ENCODE peak calls at places on chromosome 3, in nine cellular contexts. M is HFF-Myc, H is astrocyte of the spinal cord, W is GM13977, L is fibroblast of mammary gland, A is RWPE1, Y is D721Med, D is GM10248, F is H1. R is an unnamed sample.

GRCh38 chr3:68206524-68207117 is 552.2 kb upstream of the SUCLG2 start:
- DNase-seq in M (no peak), W (no peak), A (no peak), L (no peak), F (no peak), D (no peak), H (no peak), Y (no peak), R (no peak)

GRCh38 chr3:196987022-196987421 is 18.4 kb upstream of the PIGZ start:
- DNase-seq in W (no peak), F (no peak), H (no peak), Y (no peak), D (no peak), M (no peak), L (no peak), A (no peak), R (no peak)

GRCh38 chr3:37907906-37908305 is 46.2 kb downstream of the CTDSPL start:
- DNase-seq in L (no peak), F (no peak), M (no peak), A (no peak), Y (no peak), W (peak; percentile 56), H (peak; percentile 94), D (peak; percentile 65), R (no peak)

GRCh38 chr3:128335621-128336296 is 130.9 kb downstream of the DNAJB8 start:
- DNase-seq in L (no peak), A (peak; percentile 26), D (no peak), W (no peak), F (no peak), Y (no peak), M (no peak), H (no peak), R (no peak)

GRCh38 chr3:185263423-185263822 is 9.6 kb upstream of the EHHADH start:
- DNase-seq in W (no peak), M (no peak), Y (no peak), D (no peak), A (no peak), F (no peak), L (no peak), H (no peak), R (no peak)

GRCh38 chr3:157159037-157159761 is 748 bp downstream of the CCNL1 start:
- DNase-seq in M (no peak), F (peak; percentile 79), H (peak; percentile 59), L (peak; percentile 37), Y (no peak), D (peak; percentile 61), A (peak; percentile 37), W (peak; percentile 69), R (no peak)

GRCh38 chr3:23324745-23325144 is 121.6 kb downstream of the UBE2E2 start:
- DNase-seq in A (peak; percentile 20), D (no peak), W (no peak), F (no peak), L (peak; percentile 47), H (peak; percentile 67), Y (no peak), M (peak; percentile 10), R (peak; percentile 44)

GRCh38 chr3:62065985-62066693 is 307.2 kb downstream of the FEZF2 start:
- DNase-seq in W (no peak), A (no peak), F (no peak), M (peak; percentile 82), Y (no peak), H (peak; percentile 71), D (no peak), L (peak; percentile 84), R (peak; percentile 42)

GRCh38 chr3:101216710-101217457 is 103.5 kb downstream of the IMPG2 start:
- DNase-seq in L (peak; percentile 80), F (no peak), W (no peak), M (no peak), Y (no peak), A (no peak), H (peak; percentile 29), D (no peak), R (peak; percentile 62)

GRCh38 chr3:115062412-115062956 is 84.6 kb downstream of the ZBTB20 start:
- DNase-seq in F (no peak), D (no peak), L (peak; percentile 64), Y (no peak), A (peak; percentile 14), M (peak; percentile 22), H (peak; percentile 71), W (no peak), R (peak; percentile 47)

GRCh38 chr3:38960953-38961622 is 90.7 kb downstream of the SCN11A start:
- DNase-seq in A (peak; percentile 26), M (peak; percentile 42), F (peak; percentile 73), H (peak; percentile 35), W (peak; percentile 37), L (peak; percentile 45), Y (no peak), D (peak; percentile 45), R (peak; percentile 30)

GRCh38 chr3:38960042-38960622 is 91.6 kb downstream of the SCN11A start:
- DNase-seq in M (peak; percentile 77), Y (no peak), L (peak; percentile 11), F (no peak), A (no peak), H (no peak), W (no peak), D (no peak), R (no peak)

GRCh38 chr3:38957296-38957695 is 94.4 kb downstream of the SCN11A start:
- DNase-seq in A (no peak), H (no peak), M (no peak), F (no peak), W (no peak), D (no peak), L (no peak), Y (no peak), R (no peak)
- TF ChIP-seq CTCF in A (no peak), H (no peak), M (no peak), F (no peak), W (no peak), D (no peak), L (no peak), Y (no peak), R (no peak)

DNA sequence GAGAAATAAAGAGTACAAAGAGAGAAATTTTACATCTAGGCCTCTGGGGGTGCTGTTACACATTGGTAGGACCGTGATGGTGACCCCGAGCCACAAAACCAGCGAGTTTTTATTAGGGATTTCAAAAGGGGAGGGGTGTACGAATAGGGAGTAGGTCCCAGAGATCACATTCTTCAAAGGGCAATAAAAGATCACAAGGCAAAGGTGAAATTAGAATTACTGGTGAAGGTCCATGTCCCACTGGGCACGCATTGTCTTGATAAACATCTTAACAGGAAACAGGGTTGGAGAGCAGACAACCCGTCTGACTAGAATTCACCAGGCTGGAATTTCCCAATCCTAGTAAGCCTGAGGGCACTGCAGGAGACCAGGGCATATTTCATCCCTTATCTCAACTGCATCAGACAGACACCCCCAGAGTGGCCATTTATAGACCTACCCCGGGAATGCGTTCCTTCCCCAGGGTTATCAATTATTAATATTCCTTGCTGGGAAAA is 4.3 kb downstream of the IRAK2 start:
- DNase-seq in L (no peak), W (no peak), M (no peak), D (no peak), H (no peak), Y (no peak), A (no peak), F (no peak), R (no peak)
- TF ChIP-seq CTCF in L (no peak), W (no peak), M (peak; percentile 19), D (no peak), H (no peak), Y (no peak), A (no peak), F (no peak), R (peak; percentile 42)

GRCh38 chr3:19229086-19229485 is 80.8 kb downstream of the KCNH8 start:
- DNase-seq in L (no peak), Y (no peak), H (no peak), M (no peak), D (no peak), W (no peak), A (no peak), F (no peak), R (no peak)
- TF ChIP-seq CTCF in L (no peak), Y (no peak), H (no peak), M (no peak), D (no peak), W (peak; percentile 14), A (no peak), F (peak; percentile 21), R (no peak)

DNA sequence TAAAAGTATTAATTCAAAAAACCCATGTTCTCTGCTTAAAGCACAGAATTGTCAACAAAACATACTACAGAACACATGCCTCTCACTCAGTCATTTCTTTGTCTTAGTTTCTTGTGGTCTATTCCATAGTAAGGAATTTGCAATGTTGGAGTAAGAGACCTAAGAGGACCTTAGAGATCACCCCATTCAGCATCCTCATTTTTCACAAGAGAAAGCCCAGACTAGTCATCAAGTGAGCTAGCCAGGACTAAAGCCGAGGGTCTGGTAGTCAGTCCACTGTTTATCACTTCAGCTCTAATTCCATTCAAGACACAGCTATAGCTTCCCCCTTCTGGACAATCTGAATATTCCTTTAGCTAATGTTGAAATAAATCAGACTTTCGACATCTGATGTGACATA is 601.1 kb downstream of the FHIT start:
- DNase-seq in A (no peak), F (no peak), W (no peak), Y (no peak), D (no peak), H (no peak), M (no peak), L (no peak), R (no peak)
- TF ChIP-seq CTCF in A (no peak), F (no peak), W (peak; percentile 7), Y (peak; percentile 2), D (no peak), H (no peak), M (no peak), L (no peak), R (no peak)